ENCODE peak calls at places on chromosomes 7 and 10, in four cellular contexts. T is H9, J is endothelial cell, Z is activated T-cell treated with anti-CD3 and anti-CD28 coated beads for 24 hours. N is an unnamed sample.

GRCh38 chr10:48306870-48307531 is 524 bp downstream of the MAPK8 start:
- DNase-seq in J (peak), Z (no peak), T (no peak), N (peak)

GRCh38 chr10:46273506-46274477 is 13.0 kb upstream of the ANTXRL start:
- DNase-seq in Z (no peak), J (peak), T (peak), N (no peak)

GRCh38 chr7:106057204-106057961 is 54.7 kb downstream of the SYPL1 start:
- DNase-seq in J (no peak), Z (no peak), T (no peak), N (no peak)

GRCh38 chr10:11827006-11827405 is 3.9 kb downstream of the PROSER2 start:
- DNase-seq in Z (no peak), T (no peak), J (no peak), N (no peak)

GRCh38 chr10:132964231-132964630 is 21.9 kb upstream of the CFAP46 start:
- DNase-seq in Z (no peak), J (no peak), T (no peak), N (no peak)

GRCh38 chr10:91022924-91023707 is 102.2 kb upstream of the ANKRD1 start:
- DNase-seq in T (no peak), Z (no peak), J (no peak), N (no peak)

GRCh38 chr7:124101173-124101768 is 68.4 kb upstream of the TMEM229A start:
- DNase-seq in J (peak), Z (no peak), T (no peak), N (peak)

GRCh38 chr7:75667938-75668337 is 70.8 kb downstream of the HIP1 start:
- DNase-seq in T (no peak), Z (no peak), J (no peak), N (no peak)

GRCh38 chr7:101913876-101914275 is 96.5 kb downstream of the CUX1 start:
- DNase-seq in J (no peak), T (no peak), Z (no peak), N (no peak)

GRCh38 chr7:91543646-91544045 is 279.4 kb downstream of the FZD1 start:
- DNase-seq in Z (no peak), T (no peak), J (no peak), N (no peak)

GRCh38 chr10:67978749-67979148 is 94.3 kb downstream of the SIRT1 start:
- DNase-seq in Z (no peak), T (no peak), J (no peak), N (no peak)

GRCh38 chr7:105352018-105352612 is 36.6 kb downstream of the SRPK2 start:
- DNase-seq in J (no peak), Z (peak), T (no peak), N (no peak)

GRCh38 chr7:93873998-93874574 is 16.5 kb downstream of the TFPI2 start:
- DNase-seq in T (peak), Z (no peak), J (no peak), N (no peak)

GRCh38 chr10:77837248-77837924 is 89.2 kb downstream of the DLG5 start:
- DNase-seq in T (peak), J (peak), Z (peak), N (peak)

GRCh38 chr7:28570970-28571288 is 158.6 kb downstream of the CREB5 start:
- DNase-seq in Z (no peak), T (no peak), J (no peak), N (no peak)

GRCh38 chr10:42875792-42876191 is 93.2 kb downstream of the BMS1 start:
- DNase-seq in T (no peak), J (no peak), Z (no peak), N (no peak)

GRCh38 chr10:67722113-67722512 is 26.1 kb upstream of the CTNNA3 start:
- DNase-seq in Z (no peak), T (no peak), J (no peak), N (no peak)

GRCh38 chr10:3960496-3960895 is 175.5 kb upstream of the KLF6 start:
- DNase-seq in J (no peak), Z (no peak), T (no peak), N (no peak)

GRCh38 chr7:34357068-34357467 is 300.9 kb upstream of the NPSR1 start:
- DNase-seq in T (no peak), J (no peak), Z (no peak), N (no peak)

GRCh38 chr10:15545266-15545665 is 174.2 kb upstream of the FAM171A1 start:
- DNase-seq in J (no peak), T (no peak), Z (no peak), N (no peak)

GRCh38 chr10:50316169-50316568 is 64.9 kb upstream of the ASAH2 start:
- DNase-seq in J (no peak), T (no peak), Z (no peak), N (no peak)

GRCh38 chr10:78044699-78045098 is 11.0 kb downstream of the RPS24 start:
- DNase-seq in T (no peak), J (no peak), Z (no peak), N (no peak)

GRCh38 chr7:153290066-153290465 is 530.5 kb downstream of the ACTR3B start:
- DNase-seq in T (no peak), Z (no peak), J (no peak), N (no peak)

GRCh38 chr10:35705671-35706070 is 63.6 kb upstream of the FZD8 start:
- DNase-seq in J (no peak), Z (no peak), T (no peak), N (no peak)

GRCh38 chr10:86979977-86980448 is 11.7 kb downstream of the ADIRF start:
- DNase-seq in J (no peak), T (no peak), Z (no peak), N (no peak)

GRCh38 chr7:37912756-37913155 is 3.9 kb downstream of the SFRP4 start:
- DNase-seq in T (no peak), Z (no peak), J (no peak), N (no peak)

GRCh38 chr7:26291251-26291650 is 411 bp upstream of the SNX10 start:
- DNase-seq in Z (no peak), J (no peak), T (no peak), N (no peak)

GRCh38 chr10:32347363-32347735 is 391 bp upstream of the EPC1 start:
- DNase-seq in T (peak), Z (no peak), J (no peak), N (no peak)

GRCh38 chr7:106062521-106062931 is 49.6 kb downstream of the SYPL1 start:
- DNase-seq in T (no peak), J (no peak), Z (no peak), N (no peak)

GRCh38 chr10:35577915-35578607 is 27.1 kb upstream of the GJD4 start:
- DNase-seq in Z (no peak), J (no peak), T (no peak), N (no peak)

GRCh38 chr7:132472463-132473120 is 103.7 kb downstream of the PLXNA4 start:
- DNase-seq in J (no peak), T (no peak), Z (no peak), N (no peak)

GRCh38 chr10:52650873-52651272 is 121.7 kb downstream of the MBL2 start:
- DNase-seq in T (no peak), J (no peak), Z (no peak), N (no peak)

GRCh38 chr10:74900297-74900696 is 73.9 kb downstream of the KAT6B start:
- DNase-seq in T (no peak), Z (no peak), J (no peak), N (no peak)

GRCh38 chr7:22811746-22812280 is 10.8 kb downstream of the TOMM7 start:
- DNase-seq in J (no peak), T (no peak), Z (no peak), N (no peak)

GRCh38 chr7:138556771-138557484 is 96.9 kb downstream of the TRIM24 start:
- DNase-seq in T (no peak), Z (no peak), J (no peak), N (no peak)

N was measured in retina.